ENCODE peak calls at places on chromosomes 5 and 9, in seven cellular contexts. Y is cardiac muscle cell, J is thyroid gland, R is heart right ventricle, T is transverse colon, L is PC-3, N is fibroblast of lung. K is an unnamed sample.

GRCh38 chr9:110047955-110048472 is 159.9 kb downstream of the C9orf152 start:
- DNase-seq in R (no peak), L (no peak), J (peak; percentile 61), Y (no peak), N (no peak), T (no peak), K (no peak)

GRCh38 chr5:157253547-157253946 is 12.4 kb upstream of the CYFIP2 start:
- DNase-seq in T (peak; percentile 58), R (peak; percentile 43), Y (peak; percentile 73), J (peak; percentile 51), L (peak; percentile 93), N (peak; percentile 65), K (no peak)

GRCh38 chr5:164296603-164297080 is 791.2 kb downstream of the MAT2B start:
- DNase-seq in L (no peak), T (no peak), R (no peak), Y (peak; percentile 57), N (peak; percentile 42), J (no peak), K (no peak)

GRCh38 chr5:180126716-180127681 is 55.4 kb upstream of the RNF130 start:
- DNase-seq in T (no peak), R (no peak), N (no peak), J (peak; percentile 64), L (peak; percentile 30), Y (peak; percentile 23), K (no peak)

GRCh38 chr5:28190011-28190410 is 1151.6 kb upstream of the CDH9 start:
- DNase-seq in Y (no peak), N (no peak), L (peak; percentile 3), J (no peak), T (no peak), R (no peak), K (no peak)

GRCh38 chr5:89337-90286 is 2.4 kb upstream of the PLEKHG4B start:
- DNase-seq in J (no peak), T (no peak), Y (no peak), L (no peak), N (no peak), R (no peak), K (no peak)

GRCh38 chr5:174589011-174589410 is 135.4 kb upstream of the MSX2 start:
- DNase-seq in N (no peak), Y (no peak), R (no peak), L (no peak), T (no peak), J (no peak), K (no peak)

GRCh38 chr9:97808415-97808814 is 44.6 kb upstream of the FOXE1 start:
- DNase-seq in N (no peak), L (no peak), R (no peak), Y (no peak), J (no peak), T (no peak), K (no peak)

GRCh38 chr9:134970198-134970597 is 52.5 kb upstream of the FCN1 start:
- DNase-seq in Y (no peak), T (no peak), N (no peak), J (no peak), L (no peak), R (no peak), K (no peak)

GRCh38 chr5:116361171-116361967 is 213.3 kb downstream of the SEMA6A start:
- DNase-seq in Y (peak; percentile 55), N (peak; percentile 31), T (peak; percentile 69), R (peak; percentile 62), J (peak; percentile 76), L (no peak), K (no peak)

GRCh38 chr5:179401-179800 is 11.9 kb upstream of the LRRC14B start:
- DNase-seq in J (no peak), N (no peak), T (no peak), R (no peak), Y (no peak), L (no peak), K (no peak)

GRCh38 chr5:61332891-61333350 is 863 bp downstream of the ZSWIM6 start:
- DNase-seq in N (peak; percentile 64), Y (peak; percentile 77), R (peak; percentile 52), J (peak; percentile 56), L (peak; percentile 45), T (peak; percentile 49), K (no peak)

GRCh38 chr5:133063965-133064364 is 12.2 kb downstream of the HSPA4 start:
- DNase-seq in L (peak; percentile 13), J (no peak), R (no peak), T (no peak), N (no peak), Y (no peak), K (no peak)

GRCh38 chr9:15211160-15211993 is 95.6 kb downstream of the TTC39B start:
- DNase-seq in R (peak; percentile 81), J (peak; percentile 71), N (peak; percentile 84), T (peak; percentile 59), L (peak; percentile 75), Y (peak; percentile 86), K (peak; percentile 38)

GRCh38 chr5:14153932-14154646 is 10.9 kb downstream of the TRIO start:
- DNase-seq in Y (peak; percentile 85), T (peak; percentile 78), R (peak; percentile 86), N (peak; percentile 85), J (peak; percentile 10), L (peak; percentile 79), K (no peak)

GRCh38 chr5:68225911-68226563 is 10.5 kb downstream of the PIK3R1 start:
- DNase-seq in Y (no peak), J (no peak), L (no peak), N (no peak), R (peak; percentile 11), T (peak; percentile 68), K (no peak)

GRCh38 chr9:3507395-3508077 is 18.3 kb downstream of the RFX3 start:
- DNase-seq in J (no peak), N (no peak), L (no peak), T (no peak), R (no peak), Y (no peak), K (no peak)

GRCh38 chr9:99120256-99120655 is 15.3 kb downstream of the TGFBR1 start:
- DNase-seq in L (no peak), N (no peak), T (no peak), J (no peak), R (no peak), Y (no peak), K (no peak)

GRCh38 chr5:9105851-9106250 is 440.0 kb downstream of the SEMA5A start:
- DNase-seq in Y (no peak), L (peak; percentile 30), J (no peak), T (no peak), N (no peak), R (no peak), K (no peak)

GRCh38 chr5:146359836-146360235 is 21.2 kb downstream of the POU4F3 start:
- DNase-seq in N (no peak), R (no peak), J (no peak), L (no peak), Y (no peak), T (no peak), K (no peak)
- TF ChIP-seq CTCF in N (no peak), R (no peak), J (no peak), L (no peak), Y (no peak), T (no peak), K (no peak)

GRCh38 chr9:40928803-40929487 is 199.5 kb downstream of the FOXD4L6 start:
- DNase-seq in J (no peak), R (no peak), L (no peak), Y (no peak), N (no peak), T (no peak), K (no peak)
- H3K27me3 ChIP-seq in J (no peaks in the 10 kb centered on the region), R (no peaks in the 10 kb centered on the region), L (peaks cover 64% of the 10 kb centered on the region), Y (no peaks in the 10 kb centered on the region), N (no peaks in the 10 kb centered on the region), T (no peaks in the 10 kb centered on the region), K (no peaks in the 10 kb centered on the region)

GRCh38 chr5:154590093-154590724 is 112.2 kb upstream of the HAND1 start:
- DNase-seq in N (no peak), R (no peak), T (no peak), J (no peak), Y (no peak), L (no peak), K (no peak)

GRCh38 chr5:154598021-154598420 is 120.0 kb upstream of the HAND1 start:
- DNase-seq in Y (no peak), L (no peak), N (no peak), R (no peak), J (no peak), T (no peak), K (no peak)

GRCh38 chr5:154601014-154601413 is 123.0 kb upstream of the HAND1 start:
- DNase-seq in J (no peak), L (no peak), N (no peak), T (no peak), R (no peak), Y (no peak), K (no peak)

GRCh38 chr5:154593091-154593490 is 115.1 kb upstream of the HAND1 start:
- DNase-seq in N (peak; percentile 83), T (no peak), Y (peak; percentile 77), J (no peak), R (no peak), L (peak; percentile 23), K (no peak)

DNA sequence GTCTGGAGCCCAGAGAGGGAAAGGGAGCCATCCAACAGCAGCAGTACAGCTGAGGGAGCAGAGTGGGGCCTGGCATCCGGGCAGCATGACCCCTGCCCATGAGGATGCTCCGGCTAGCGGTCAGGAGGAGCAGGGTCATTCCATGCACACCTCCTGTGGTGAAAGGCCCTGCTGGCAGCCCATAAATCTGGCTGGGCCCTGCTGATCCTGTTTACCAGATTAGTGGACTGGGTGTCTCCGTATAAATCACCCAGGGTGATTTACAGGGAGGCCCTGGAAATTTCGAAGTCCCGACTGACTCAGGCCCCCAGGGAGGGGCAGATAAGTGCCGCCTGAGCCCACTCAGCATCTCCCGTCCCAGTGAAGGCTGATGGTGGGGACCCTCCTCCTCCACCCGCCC is 117.6 kb upstream of the HAND1 start:
- DNase-seq in J (no peak), Y (no peak), N (no peak), R (no peak), T (no peak), L (no peak), K (no peak)
- TF ChIP-seq CTCF in J (no peak), Y (no peak), N (no peak), R (no peak), T (no peak), L (no peak), K (no peak)

GRCh38 chr9:136051568-136052432 is 43.3 kb downstream of the NACC2 start:
- DNase-seq in T (peak; percentile 84), J (peak; percentile 55), R (peak; percentile 35), L (peak; percentile 88), Y (peak; percentile 94), N (peak; percentile 94), K (peak; percentile 90)
- H3K27me3 ChIP-seq in T (no peaks in the 10 kb centered on the region), J (no peaks in the 10 kb centered on the region), R (no peaks in the 10 kb centered on the region), L (no peaks in the 10 kb centered on the region), Y (peaks cover 48% of the 10 kb centered on the region), N (no peaks in the 10 kb centered on the region), K (no peaks in the 10 kb centered on the region)

GRCh38 chr9:131854334-131854733 is 114.5 kb upstream of the RAPGEF1 start:
- DNase-seq in T (no peak), Y (peak; percentile 50), R (peak; percentile 16), L (no peak), N (no peak), J (no peak), K (no peak)

GRCh38 chr9:131853434-131853833 is 113.6 kb upstream of the RAPGEF1 start:
- DNase-seq in J (no peak), T (no peak), N (no peak), L (no peak), R (no peak), Y (no peak), K (no peak)

GRCh38 chr9:131854906-131855504 is 115.1 kb upstream of the RAPGEF1 start:
- DNase-seq in R (no peak), L (no peak), N (peak; percentile 33), T (no peak), J (no peak), Y (peak; percentile 69), K (no peak)

GRCh38 chr9:131860430-131860829 is 120.6 kb upstream of the RAPGEF1 start:
- DNase-seq in J (no peak), L (no peak), N (no peak), Y (no peak), T (no peak), R (no peak), K (no peak)

GRCh38 chr9:131856105-131856504 is 116.2 kb upstream of the RAPGEF1 start:
- DNase-seq in L (no peak), T (no peak), N (no peak), Y (no peak), J (no peak), R (no peak), K (no peak)
- TF ChIP-seq CTCF in L (no peak), T (no peak), N (no peak), Y (no peak), J (no peak), R (no peak), K (peak; percentile 13)